ENCODE peak calls at places on chromosomes 16 and 17, in ten cellular contexts. I is sigmoid colon, O is fibroblast of lung, H is PC-9, J is gastrocnemius medialis, A is adrenal gland, W is breast epithelium, B is astrocyte, U is bronchial epithelial cell, M is H1. R is an unnamed sample.
A peak's percentile ranks its signal among the peaks of the same experiment; 100 is the strongest.

GRCh38 chr17:30239089-30239462 is 3.6 kb upstream of the SLC6A4 start:
- DNase-seq in O (no peak), M (no peak), U (no peak), W (no peak), I (no peak), J (no peak), B (no peak), A (no peak), H (no peak), R (no peak)

GRCh38 chr17:79915850-79916430 is 76.7 kb upstream of the CBX4 start:
- DNase-seq in U (peak; percentile 36), A (no peak), M (peak; percentile 64), J (no peak), B (no peak), H (peak; percentile 87), I (no peak), W (no peak), O (no peak), R (no peak)

GRCh38 chr16:82888616-82889015 is 261.8 kb downstream of the CDH13 start:
- DNase-seq in J (no peak), A (no peak), U (no peak), O (peak; percentile 82), W (no peak), I (no peak), B (peak; percentile 80), M (no peak), H (no peak), R (peak; percentile 36)

GRCh38 chr17:8062435-8062806 is 23.6 kb downstream of the ALOX15B start:
- DNase-seq in O (peak; percentile 35), J (no peak), U (no peak), M (no peak), W (no peak), B (peak; percentile 29), I (no peak), A (no peak), H (no peak), R (no peak)

GRCh38 chr16:3022208-3022696 is 1.5 kb downstream of the HCFC1R1 start:
- DNase-seq in W (peak; percentile 92), B (peak; percentile 92), M (no peak), A (peak; percentile 97), O (peak; percentile 96), U (peak; percentile 90), H (peak; percentile 89), J (peak; percentile 85), I (peak; percentile 96), R (peak; percentile 75)

GRCh38 chr17:7041607-7042506 is 2.0 kb downstream of the SLC16A11 start:
- DNase-seq in A (no peak), W (no peak), I (no peak), O (no peak), H (no peak), B (no peak), J (no peak), M (no peak), U (no peak), R (no peak)

GRCh38 chr17:3639981-3640596 is 3.5 kb downstream of the CTNS start:
- DNase-seq in O (peak; percentile 72), U (no peak), A (peak; percentile 78), J (peak; percentile 45), W (no peak), M (no peak), H (no peak), B (peak; percentile 68), I (no peak), R (no peak)

GRCh38 chr16:75244844-75245758 is 6.3 kb downstream of the BCAR1 start:
- DNase-seq in H (peak; percentile 93), M (peak; percentile 70), U (peak; percentile 69), O (peak; percentile 99), I (peak; percentile 97), J (peak; percentile 92), W (peak; percentile 82), B (peak; percentile 97), A (peak; percentile 89), R (peak; percentile 80)

GRCh38 chr16:87056083-87056482 is 261.1 kb downstream of the C16orf95 start:
- DNase-seq in O (peak; percentile 59), A (no peak), M (no peak), B (peak; percentile 31), J (no peak), W (peak; percentile 9), I (peak; percentile 41), U (no peak), H (no peak), R (no peak)
- TF ChIP-seq CTCF in O (peak; percentile 42), A (no peak), M (peak; percentile 12), B (peak; percentile 17), J (no peak), W (no peak), I (no peak), U (no peak), H (no peak), R (peak; percentile 37)

GRCh38 chr17:38420518-38420917 is 7.7 kb upstream of the ARHGAP23 start:
- DNase-seq in O (no peak), W (no peak), M (no peak), I (no peak), H (no peak), B (no peak), J (no peak), U (no peak), A (no peak), R (no peak)

GRCh38 chr17:38419508-38419981 is 8.7 kb upstream of the ARHGAP23 start:
- DNase-seq in J (no peak), I (no peak), H (no peak), U (no peak), A (no peak), O (no peak), M (no peak), W (no peak), B (no peak), R (no peak)

GRCh38 chr17:38421871-38422819 is 6.1 kb upstream of the ARHGAP23 start:
- DNase-seq in O (no peak), M (no peak), H (no peak), U (no peak), I (peak; percentile 76), J (no peak), A (no peak), B (no peak), W (no peak), R (no peak)

GRCh38 chr17:38418693-38419507 is 9.4 kb upstream of the ARHGAP23 start:
- DNase-seq in J (no peak), W (no peak), O (no peak), H (no peak), U (no peak), B (no peak), I (no peak), A (no peak), M (no peak), R (no peak)

GRCh38 chr17:38421224-38421841 is 6.9 kb upstream of the ARHGAP23 start:
- DNase-seq in M (no peak), I (peak; percentile 73), J (no peak), H (no peak), U (no peak), B (peak; percentile 74), W (no peak), A (no peak), O (peak; percentile 81), R (peak; percentile 65)
- H3K4me3 ChIP-seq in M (peak overlapping the region; percentile 4), I (peak overlapping the region; percentile 11), J (no peak overlapping the region), H (no peak overlapping the region), U (no peak overlapping the region), B (no peak overlapping the region), W (no peak overlapping the region), A (no peak overlapping the region), O (no peak overlapping the region), R (no peak overlapping the region)

DNA sequence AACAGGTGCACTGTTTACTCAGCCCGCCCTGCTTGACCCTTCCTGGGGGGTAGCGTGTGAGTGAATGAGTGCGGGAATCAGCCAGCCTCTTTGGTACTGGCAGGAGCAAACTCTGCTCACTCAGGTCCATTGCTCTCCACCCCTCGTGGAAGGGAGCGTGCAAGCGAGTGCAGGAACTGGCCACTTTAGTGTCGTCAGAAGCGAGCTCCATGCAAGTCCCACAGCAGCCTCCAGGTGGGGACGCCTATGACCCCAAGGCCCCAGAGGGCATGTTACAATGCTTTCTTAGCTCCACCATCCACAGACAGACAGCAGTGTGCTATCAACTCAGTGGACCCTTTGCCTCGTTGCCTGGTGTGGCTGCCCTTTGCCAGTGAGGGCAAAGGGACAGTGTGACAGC is 1025.1 kb upstream of the CDH8 start:
- DNase-seq in W (no peak), B (no peak), I (no peak), J (no peak), H (no peak), O (no peak), M (no peak), U (no peak), A (no peak), R (no peak)
- H3K36me3 ChIP-seq in W (no peaks in the 10 kb centered on the region), B (no peaks in the 10 kb centered on the region), I (no peaks in the 10 kb centered on the region), J (no peaks in the 10 kb centered on the region), H (no peaks in the 10 kb centered on the region), O (no peaks in the 10 kb centered on the region), M (no peaks in the 10 kb centered on the region), U (no peaks in the 10 kb centered on the region), A (no peaks in the 10 kb centered on the region), R (no peaks in the 10 kb centered on the region)

DNA sequence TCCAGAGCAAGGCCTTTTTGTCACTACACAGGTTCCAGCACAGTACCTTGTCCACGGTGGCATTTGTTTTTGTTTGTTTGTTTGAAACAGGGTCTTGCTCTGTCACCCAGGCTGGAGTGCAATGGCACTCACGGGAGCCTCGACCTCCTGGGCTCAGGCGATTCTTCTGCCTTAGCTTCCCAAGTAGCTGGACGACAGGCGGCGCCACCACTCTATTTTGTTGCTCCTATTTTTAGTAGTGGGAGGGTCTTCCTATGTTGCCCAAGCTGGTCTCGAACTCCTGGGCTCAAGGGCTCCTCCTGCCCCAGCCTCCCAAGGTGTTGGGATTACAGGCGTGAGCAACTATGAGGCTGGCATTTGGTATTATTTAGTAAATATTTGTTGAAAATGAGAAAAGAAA is 10.3 kb downstream of the MRC2 start:
- DNase-seq in J (no peak), H (no peak), A (no peak), O (no peak), U (no peak), M (no peak), W (no peak), I (peak; percentile 36), B (no peak), R (no peak)
- TF ChIP-seq CTCF in J (no peak), H (no peak), A (no peak), O (no peak), U (no peak), M (peak; percentile 52), W (no peak), I (no peak), B (no peak), R (no peak)

GRCh38 chr16:4094138-4094773 is 22.0 kb downstream of the ADCY9 start:
- DNase-seq in B (no peak), O (no peak), J (peak; percentile 81), M (no peak), H (no peak), U (no peak), I (no peak), W (no peak), A (no peak), R (no peak)
- H3K4me3 ChIP-seq in B (no peak overlapping the region), O (no peak overlapping the region), J (peak overlapping the region; percentile 34), M (no peak overlapping the region), H (no peak overlapping the region), U (no peak overlapping the region), I (peak overlapping the region; percentile 28), W (no peak overlapping the region), A (no peak overlapping the region), R (no peak overlapping the region)

R was measured in BJ.